ENCODE peak calls at places on chromosomes 7 and 10, in four cellular contexts. One of them, this sample, is unnamed.

GRCh38 chr10:109427421-109427820 is 495.9 kb downstream of the XPNPEP1 start:
- DNase-seq in fibroblast of pulmonary artery: no peak
- DNase-seq in CD8-positive, alpha-beta T cell: no peak
- DNase-seq in astrocyte of the spinal cord: no peak
- DNase-seq in this sample: no peak

GRCh38 chr7:16916111-16916639 is 34.4 kb upstream of the AGR3 start:
- DNase-seq in fibroblast of pulmonary artery: peak
- DNase-seq in CD8-positive, alpha-beta T cell: no peak
- DNase-seq in astrocyte of the spinal cord: peak
- DNase-seq in this sample: no peak

GRCh38 chr7:137681657-137682562 is 164.9 kb downstream of the DGKI start:
- DNase-seq in CD8-positive, alpha-beta T cell: no peak
- DNase-seq in astrocyte of the spinal cord: peak
- DNase-seq in fibroblast of pulmonary artery: peak
- DNase-seq in this sample: no peak

GRCh38 chr10:103736763-103737162 is 118.6 kb downstream of the SH3PXD2A start:
- DNase-seq in astrocyte of the spinal cord: no peak
- DNase-seq in CD8-positive, alpha-beta T cell: no peak
- DNase-seq in fibroblast of pulmonary artery: no peak
- DNase-seq in this sample: no peak

GRCh38 chr10:96714031-96714590 is 6.2 kb downstream of the PIK3AP1 start:
- DNase-seq in astrocyte of the spinal cord: peak
- DNase-seq in fibroblast of pulmonary artery: no peak
- DNase-seq in CD8-positive, alpha-beta T cell: no peak
- DNase-seq in this sample: no peak

GRCh38 chr10:5142199-5142598 is 42.8 kb downstream of the AKR1C8 start:
- DNase-seq in fibroblast of pulmonary artery: no peak
- DNase-seq in astrocyte of the spinal cord: no peak
- DNase-seq in CD8-positive, alpha-beta T cell: no peak
- DNase-seq in this sample: no peak

GRCh38 chr10:83076443-83076842 is 1062.9 kb upstream of the GHITM start:
- DNase-seq in CD8-positive, alpha-beta T cell: no peak
- DNase-seq in astrocyte of the spinal cord: no peak
- DNase-seq in fibroblast of pulmonary artery: no peak
- DNase-seq in this sample: no peak

GRCh38 chr7:148697950-148698396 is 730 bp upstream of the CUL1 start:
- DNase-seq in fibroblast of pulmonary artery: peak
- DNase-seq in astrocyte of the spinal cord: peak
- DNase-seq in CD8-positive, alpha-beta T cell: no peak
- DNase-seq in this sample: no peak

GRCh38 chr7:44240983-44241510 is 40.3 kb downstream of the YKT6 start:
- DNase-seq in astrocyte of the spinal cord: peak
- DNase-seq in fibroblast of pulmonary artery: peak
- DNase-seq in CD8-positive, alpha-beta T cell: peak
- DNase-seq in this sample: peak

GRCh38 chr10:97711640-97712267 is 1.8 kb upstream of the MARVELD1 start:
- DNase-seq in fibroblast of pulmonary artery: no peak
- DNase-seq in astrocyte of the spinal cord: no peak
- DNase-seq in CD8-positive, alpha-beta T cell: no peak
- DNase-seq in this sample: no peak

GRCh38 chr10:102641398-102641797 is 2.9 kb upstream of the TRIM8 start:
- DNase-seq in CD8-positive, alpha-beta T cell: no peak
- DNase-seq in fibroblast of pulmonary artery: no peak
- DNase-seq in astrocyte of the spinal cord: no peak
- DNase-seq in this sample: no peak

GRCh38 chr7:54843961-54844360 is 85.0 kb upstream of the SEC61G start:
- DNase-seq in CD8-positive, alpha-beta T cell: no peak
- DNase-seq in astrocyte of the spinal cord: no peak
- DNase-seq in fibroblast of pulmonary artery: no peak
- DNase-seq in this sample: no peak

GRCh38 chr7:157228864-157229422 is 90.2 kb downstream of the UBE3C start:
- DNase-seq in fibroblast of pulmonary artery: peak
- DNase-seq in CD8-positive, alpha-beta T cell: peak
- DNase-seq in astrocyte of the spinal cord: no peak
- DNase-seq in this sample: no peak

GRCh38 chr10:62554632-62555199 is 180.5 kb downstream of the ZNF365 start:
- DNase-seq in astrocyte of the spinal cord: peak
- DNase-seq in CD8-positive, alpha-beta T cell: no peak
- DNase-seq in fibroblast of pulmonary artery: peak
- DNase-seq in this sample: peak

GRCh38 chr10:72044417-72045041 is 43.8 kb downstream of the SPOCK2 start:
- DNase-seq in CD8-positive, alpha-beta T cell: no peak
- DNase-seq in fibroblast of pulmonary artery: no peak
- DNase-seq in astrocyte of the spinal cord: no peak
- DNase-seq in this sample: no peak

GRCh38 chr7:43873300-43873699 is 4.0 kb upstream of the MRPS24 start:
- DNase-seq in fibroblast of pulmonary artery: peak
- DNase-seq in astrocyte of the spinal cord: peak
- DNase-seq in CD8-positive, alpha-beta T cell: no peak
- DNase-seq in this sample: no peak

GRCh38 chr7:26061340-26062239 is 90.4 kb upstream of the NFE2L3 start:
- DNase-seq in fibroblast of pulmonary artery: peak
- DNase-seq in astrocyte of the spinal cord: peak
- DNase-seq in CD8-positive, alpha-beta T cell: peak
- DNase-seq in this sample: peak

GRCh38 chr7:148912758-148913541 is 28.9 kb upstream of the EZH2 start:
- DNase-seq in fibroblast of pulmonary artery: no peak
- DNase-seq in CD8-positive, alpha-beta T cell: no peak
- DNase-seq in astrocyte of the spinal cord: peak
- DNase-seq in this sample: peak

GRCh38 chr10:123270221-123270620 is 116.0 kb downstream of the BUB3 start:
- DNase-seq in astrocyte of the spinal cord: peak
- DNase-seq in fibroblast of pulmonary artery: peak
- DNase-seq in CD8-positive, alpha-beta T cell: no peak
- DNase-seq in this sample: no peak

GRCh38 chr10:69972951-69973350 is 79.7 kb upstream of the MACROH2A2 start:
- DNase-seq in astrocyte of the spinal cord: no peak
- DNase-seq in CD8-positive, alpha-beta T cell: no peak
- DNase-seq in fibroblast of pulmonary artery: no peak
- DNase-seq in this sample: no peak

GRCh38 chr10:12135631-12136030 is 6.2 kb downstream of the SEC61A2 start:
- DNase-seq in astrocyte of the spinal cord: no peak
- DNase-seq in fibroblast of pulmonary artery: no peak
- DNase-seq in CD8-positive, alpha-beta T cell: no peak
- DNase-seq in this sample: no peak

GRCh38 chr10:79242620-79243152 is 104.6 kb upstream of the PPIF start:
- DNase-seq in fibroblast of pulmonary artery: peak
- DNase-seq in astrocyte of the spinal cord: peak
- DNase-seq in CD8-positive, alpha-beta T cell: peak
- DNase-seq in this sample: no peak

GRCh38 chr7:158887594-158887993 is 31.2 kb downstream of the DYNC2I1 start:
- DNase-seq in astrocyte of the spinal cord: no peak
- DNase-seq in fibroblast of pulmonary artery: no peak
- DNase-seq in CD8-positive, alpha-beta T cell: no peak
- DNase-seq in this sample: no peak

GRCh38 chr10:26780793-26781601 is 79.8 kb downstream of the ABI1 start:
- DNase-seq in fibroblast of pulmonary artery: peak
- DNase-seq in astrocyte of the spinal cord: peak
- DNase-seq in CD8-positive, alpha-beta T cell: no peak
- DNase-seq in this sample: peak

GRCh38 chr7:96219382-96220130 is 102.3 kb downstream of the SLC25A13 start:
- DNase-seq in astrocyte of the spinal cord: peak
- DNase-seq in fibroblast of pulmonary artery: peak
- DNase-seq in CD8-positive, alpha-beta T cell: no peak
- DNase-seq in this sample: no peak

GRCh38 chr10:132597654-132598053 is 60.1 kb downstream of the INPP5A start:
- DNase-seq in CD8-positive, alpha-beta T cell: no peak
- DNase-seq in astrocyte of the spinal cord: no peak
- DNase-seq in fibroblast of pulmonary artery: no peak
- DNase-seq in this sample: no peak

GRCh38 chr10:59906417-59907202 is at the start of gene CCDC6:
- DNase-seq in fibroblast of pulmonary artery: peak
- DNase-seq in astrocyte of the spinal cord: peak
- DNase-seq in CD8-positive, alpha-beta T cell: peak
- DNase-seq in this sample: peak

GRCh38 chr10:92242910-92243671 is 47.8 kb downstream of the CPEB3 start:
- DNase-seq in CD8-positive, alpha-beta T cell: peak
- DNase-seq in astrocyte of the spinal cord: peak
- DNase-seq in fibroblast of pulmonary artery: peak
- DNase-seq in this sample: no peak

GRCh38 chr10:97003151-97003803 is 171.2 kb downstream of the LCOR start:
- DNase-seq in fibroblast of pulmonary artery: no peak
- DNase-seq in astrocyte of the spinal cord: no peak
- DNase-seq in CD8-positive, alpha-beta T cell: no peak
- DNase-seq in this sample: no peak

GRCh38 chr10:32077896-32078295 is 21.7 kb upstream of the KIF5B start:
- DNase-seq in astrocyte of the spinal cord: peak
- DNase-seq in CD8-positive, alpha-beta T cell: no peak
- DNase-seq in fibroblast of pulmonary artery: peak
- DNase-seq in this sample: no peak

GRCh38 chr10:15472008-15472407 is 100.9 kb upstream of the FAM171A1 start:
- DNase-seq in fibroblast of pulmonary artery: no peak
- DNase-seq in CD8-positive, alpha-beta T cell: no peak
- DNase-seq in astrocyte of the spinal cord: no peak
- DNase-seq in this sample: no peak

GRCh38 chr10:78527296-78527695 is 493.6 kb downstream of the RPS24 start:
- DNase-seq in CD8-positive, alpha-beta T cell: no peak
- DNase-seq in astrocyte of the spinal cord: no peak
- DNase-seq in fibroblast of pulmonary artery: no peak
- DNase-seq in this sample: no peak

GRCh38 chr7:19939746-19940145 is 166.3 kb upstream of the TMEM196 start:
- DNase-seq in astrocyte of the spinal cord: peak
- DNase-seq in fibroblast of pulmonary artery: peak
- DNase-seq in CD8-positive, alpha-beta T cell: no peak
- DNase-seq in this sample: no peak

GRCh38 chr7:110911632-110912031 is 179.3 kb upstream of the LRRN3 start:
- DNase-seq in fibroblast of pulmonary artery: no peak
- DNase-seq in CD8-positive, alpha-beta T cell: no peak
- DNase-seq in astrocyte of the spinal cord: no peak
- DNase-seq in this sample: no peak

GRCh38 chr10:91389636-91390512 is 20.3 kb upstream of the HECTD2 start:
- DNase-seq in fibroblast of pulmonary artery: peak
- DNase-seq in astrocyte of the spinal cord: peak
- DNase-seq in CD8-positive, alpha-beta T cell: no peak
- DNase-seq in this sample: peak

GRCh38 chr10:116998172-116998571 is 6.8 kb downstream of the SHTN1 start:
- DNase-seq in CD8-positive, alpha-beta T cell: no peak
- DNase-seq in astrocyte of the spinal cord: no peak
- DNase-seq in fibroblast of pulmonary artery: no peak
- DNase-seq in this sample: no peak

GRCh38 chr10:129662386-129662785 is 195.3 kb downstream of the MGMT start:
- DNase-seq in CD8-positive, alpha-beta T cell: no peak
- DNase-seq in fibroblast of pulmonary artery: no peak
- DNase-seq in astrocyte of the spinal cord: no peak
- DNase-seq in this sample: no peak

GRCh38 chr7:100803398-100804161 is 23.7 kb downstream of the EPHB4 start:
- DNase-seq in astrocyte of the spinal cord: peak
- DNase-seq in CD8-positive, alpha-beta T cell: peak
- DNase-seq in fibroblast of pulmonary artery: peak
- DNase-seq in this sample: peak
- H3K4me3 ChIP-seq in astrocyte of the spinal cord: no peak
- H3K4me3 ChIP-seq in CD8-positive, alpha-beta T cell: no peak
- H3K4me3 ChIP-seq in fibroblast of pulmonary artery: no peak
- H3K4me3 ChIP-seq in this sample: peak

DNA sequence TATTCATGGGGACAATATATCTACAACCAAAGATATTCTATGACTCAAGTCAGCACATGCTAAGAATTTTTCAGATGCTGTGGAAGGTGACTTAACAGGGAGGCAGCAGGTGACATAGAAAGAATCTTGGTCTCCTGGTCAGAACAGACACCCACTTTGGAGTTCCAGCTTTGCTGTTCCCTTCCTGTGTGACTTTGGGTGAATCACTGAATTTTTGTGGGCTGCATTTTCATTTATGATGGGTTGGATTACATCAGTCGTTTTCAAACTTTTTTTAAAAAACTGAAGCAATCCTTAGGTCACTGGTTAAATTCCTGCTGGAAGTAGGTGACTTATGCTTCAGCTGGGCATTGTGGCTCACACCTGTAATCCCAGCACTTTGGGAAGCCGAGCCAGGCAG is 24.9 kb downstream of the RGR start:
- DNase-seq in astrocyte of the spinal cord: peak
- DNase-seq in CD8-positive, alpha-beta T cell: no peak
- DNase-seq in fibroblast of pulmonary artery: peak
- DNase-seq in this sample: no peak
- TF ChIP-seq CTCF in astrocyte of the spinal cord: no peak
- TF ChIP-seq CTCF in CD8-positive, alpha-beta T cell: no peak
- TF ChIP-seq CTCF in fibroblast of pulmonary artery: no peak
- TF ChIP-seq CTCF in this sample: no peak

DNA sequence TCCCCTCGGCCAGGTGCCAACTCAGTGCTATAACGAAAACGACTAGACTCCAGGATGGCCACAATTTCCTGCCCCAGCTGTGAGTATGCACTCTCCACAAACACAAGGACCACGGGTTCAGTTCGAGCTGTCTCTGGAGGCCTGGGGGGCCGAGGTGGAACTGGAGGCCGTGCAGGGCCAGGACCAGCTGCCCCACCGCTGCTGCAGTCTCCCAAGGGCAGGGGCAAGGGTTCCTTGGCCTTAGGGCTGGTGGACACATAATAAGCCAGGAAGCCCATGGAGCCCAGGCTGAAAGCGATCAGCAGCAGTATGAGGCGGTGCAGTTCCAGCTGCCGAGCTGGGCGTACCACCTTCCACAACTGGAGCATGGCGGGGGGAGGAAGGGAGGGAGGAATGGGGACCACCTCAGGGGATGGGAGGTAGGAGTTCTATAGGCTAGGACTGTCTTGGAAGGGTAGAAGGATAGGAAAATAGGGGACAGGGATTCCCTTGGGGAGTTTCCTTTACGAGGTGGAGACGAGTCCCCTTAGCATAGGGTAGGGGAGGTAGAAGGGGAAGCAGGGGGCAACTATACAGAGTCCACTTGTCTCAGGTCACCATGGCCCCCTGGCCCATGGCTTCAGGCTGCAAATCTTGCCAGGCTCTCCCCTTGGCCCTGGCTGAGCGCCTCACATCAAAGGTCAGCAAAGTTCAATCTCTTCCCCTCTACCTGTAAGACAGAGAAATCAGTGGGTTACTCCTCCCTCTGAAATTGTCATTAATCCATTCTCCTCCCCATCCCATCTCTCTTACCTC is 3.2 kb downstream of the NDST2 start:
- DNase-seq in fibroblast of pulmonary artery: no peak
- DNase-seq in CD8-positive, alpha-beta T cell: no peak
- DNase-seq in astrocyte of the spinal cord: no peak
- DNase-seq in this sample: no peak
- H3K4me3 ChIP-seq in fibroblast of pulmonary artery: no peak
- H3K4me3 ChIP-seq in CD8-positive, alpha-beta T cell: no peak
- H3K4me3 ChIP-seq in astrocyte of the spinal cord: no peak
- H3K4me3 ChIP-seq in this sample: no peak

GRCh38 chr7:42097756-42098155 is 139.3 kb downstream of the GLI3 start:
- DNase-seq in fibroblast of pulmonary artery: peak
- DNase-seq in astrocyte of the spinal cord: peak
- DNase-seq in CD8-positive, alpha-beta T cell: no peak
- DNase-seq in this sample: no peak
- TF ChIP-seq CTCF in fibroblast of pulmonary artery: peak
- TF ChIP-seq CTCF in astrocyte of the spinal cord: peak
- TF ChIP-seq CTCF in CD8-positive, alpha-beta T cell: no peak
- TF ChIP-seq CTCF in this sample: no peak

GRCh38 chr7:84112771-84113170 is 81.8 kb downstream of the SEMA3A start:
- DNase-seq in fibroblast of pulmonary artery: no peak
- DNase-seq in astrocyte of the spinal cord: no peak
- DNase-seq in CD8-positive, alpha-beta T cell: no peak
- DNase-seq in this sample: no peak
- H3K4me3 ChIP-seq in fibroblast of pulmonary artery: no peak
- H3K4me3 ChIP-seq in astrocyte of the spinal cord: no peak
- H3K4me3 ChIP-seq in CD8-positive, alpha-beta T cell: no peak
- H3K4me3 ChIP-seq in this sample: no peak